ENCODE peak calls at places on chromosomes 13 and 19, in ten cellular contexts. Q is HCT116, P is ovary, A is mucosa of descending colon, H is adrenal gland, N is esophagus squamous epithelium, S is heart left ventricle, X is cardiac muscle cell, W is thoracic aorta, T is spleen. O is an unnamed sample.

GRCh38 chr13:66489586-66489985 is 740.5 kb downstream of the PCDH9 start:
- DNase-seq in Q (no peak), P (no peak), A (no peak), H (no peak), N (no peak), S (no peak), X (no peak), W (no peak), T (no peak), O (no peak)

GRCh38 chr19:51026554-51026831 is at the start of gene KLK11:
- DNase-seq in Q (no peak), P (no peak), A (no peak), H (no peak), N (no peak), S (no peak), X (no peak), W (no peak), T (no peak), O (no peak)

GRCh38 chr13:90156390-90156789 is 1191.1 kb upstream of the MIR17HG start:
- DNase-seq in Q (no peak), P (no peak), A (no peak), H (no peak), N (no peak), S (no peak), X (no peak), W (no peak), T (no peak), O (no peak)

GRCh38 chr19:55253842-55254624 is 4.8 kb downstream of the PPP6R1 start:
- DNase-seq in Q (no peak), P (no peak), A (peak; percentile 45), H (no peak), N (no peak), S (no peak), X (no peak), W (no peak), T (peak; percentile 94), O (no peak)

GRCh38 chr13:79486433-79487188 is 5.7 kb downstream of the NDFIP2 start:
- DNase-seq in Q (no peak), P (no peak), A (no peak), H (no peak), N (no peak), S (no peak), X (no peak), W (no peak), T (no peak), O (no peak)

GRCh38 chr13:98252931-98253470 is 75.9 kb upstream of the RNF113B start:
- DNase-seq in Q (peak; percentile 21), P (no peak), A (no peak), H (peak; percentile 71), N (no peak), S (no peak), X (no peak), W (no peak), T (no peak), O (peak; percentile 11)

GRCh38 chr13:92950771-92951170 is 275.8 kb upstream of the GPC6 start:
- DNase-seq in Q (no peak), P (no peak), A (no peak), H (no peak), N (no peak), S (no peak), X (no peak), W (no peak), T (no peak), O (no peak)

GRCh38 chr19:50663280-50663790 is 14.1 kb downstream of the C19orf81 start:
- DNase-seq in Q (no peak), P (no peak), A (no peak), H (no peak), N (no peak), S (no peak), X (peak; percentile 32), W (no peak), T (no peak), O (no peak)

GRCh38 chr19:42290136-42290522 is 11.8 kb upstream of the PRR19 start:
- DNase-seq in Q (no peak), P (no peak), A (no peak), H (no peak), N (no peak), S (no peak), X (no peak), W (no peak), T (no peak), O (no peak)

GRCh38 chr13:20993661-20994440 is 67.5 kb downstream of the LATS2 start:
- DNase-seq in Q (no peak), P (no peak), A (no peak), H (peak; percentile 31), N (no peak), S (no peak), X (no peak), W (no peak), T (no peak), O (no peak)

GRCh38 chr13:20716951-20717350 is 13.5 kb downstream of the IL17D start:
- DNase-seq in Q (no peak), P (no peak), A (no peak), H (no peak), N (no peak), S (no peak), X (peak; percentile 35), W (no peak), T (no peak), O (no peak)

GRCh38 chr13:51519839-51520238 is 64.4 kb upstream of the WDFY2 start:
- DNase-seq in Q (no peak), P (no peak), A (no peak), H (no peak), N (no peak), S (no peak), X (no peak), W (no peak), T (no peak), O (no peak)

GRCh38 chr19:50745221-50745620 is 22.1 kb downstream of the CLEC11A start:
- DNase-seq in Q (no peak), P (no peak), A (no peak), H (no peak), N (no peak), S (no peak), X (no peak), W (no peak), T (no peak), O (no peak)

GRCh38 chr13:110448230-110448629 is 113.3 kb downstream of the RAB20 start:
- DNase-seq in Q (peak; percentile 43), P (peak; percentile 7), A (no peak), H (no peak), N (no peak), S (no peak), X (peak; percentile 14), W (no peak), T (no peak), O (no peak)

GRCh38 chr13:106529415-106530208 is 5.8 kb downstream of the EFNB2 start:
- DNase-seq in Q (no peak), P (no peak), A (no peak), H (no peak), N (no peak), S (no peak), X (no peak), W (no peak), T (no peak), O (no peak)

GRCh38 chr19:45881909-45882528 is 3.9 kb downstream of the IRF2BP1 start:
- DNase-seq in Q (no peak), P (no peak), A (peak; percentile 81), H (no peak), N (no peak), S (no peak), X (no peak), W (no peak), T (no peak), O (no peak)

GRCh38 chr13:51585696-51586095 is 1.4 kb downstream of the WDFY2 start:
- DNase-seq in Q (no peak), P (no peak), A (no peak), H (no peak), N (no peak), S (no peak), X (no peak), W (no peak), T (no peak), O (no peak)

GRCh38 chr13:83829800-83830199 is 52.5 kb downstream of the SLITRK1 start:
- DNase-seq in Q (no peak), P (no peak), A (no peak), H (no peak), N (no peak), S (no peak), X (no peak), W (no peak), T (no peak), O (no peak)

GRCh38 chr13:83827338-83827737 is 54.9 kb downstream of the SLITRK1 start:
- DNase-seq in Q (no peak), P (no peak), A (no peak), H (no peak), N (no peak), S (no peak), X (no peak), W (no peak), T (no peak), O (no peak)

GRCh38 chr13:83831796-83832195 is 50.5 kb downstream of the SLITRK1 start:
- DNase-seq in Q (no peak), P (no peak), A (no peak), H (no peak), N (no peak), S (no peak), X (no peak), W (no peak), T (no peak), O (no peak)
- H3K4me1 ChIP-seq in Q (no peaks in the 10 kb centered on the region), P (no peaks in the 10 kb centered on the region), A (no peaks in the 10 kb centered on the region), H (no peaks in the 10 kb centered on the region), N (no peaks in the 10 kb centered on the region), S (no peaks in the 10 kb centered on the region), X (no peaks in the 10 kb centered on the region), W (no peaks in the 10 kb centered on the region), T (no peaks in the 10 kb centered on the region), O (no peaks in the 10 kb centered on the region)

DNA sequence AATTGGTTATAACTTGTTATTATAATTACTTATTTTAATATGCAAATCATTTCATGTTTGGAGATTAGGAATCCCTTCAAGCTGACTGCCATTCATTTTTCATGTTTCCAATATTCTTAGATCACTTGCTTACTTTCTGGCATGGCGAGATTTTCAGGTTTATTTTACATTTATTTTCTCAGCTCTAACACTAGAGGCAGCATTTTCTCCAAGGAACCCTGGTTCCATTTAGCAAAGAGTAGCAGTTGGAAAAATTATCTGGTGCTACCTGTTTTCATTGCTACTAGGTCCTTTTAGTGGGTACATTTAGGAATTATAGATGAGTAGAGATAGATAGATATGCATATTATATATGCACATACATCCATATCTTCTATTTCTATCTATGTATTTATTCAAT is 90.9 kb upstream of the TRPC4 start:
- DNase-seq in Q (no peak), P (no peak), A (no peak), H (no peak), N (no peak), S (no peak), X (no peak), W (no peak), T (no peak), O (no peak)
- TF ChIP-seq CTCF in Q (no peak), P (no peak), A (no peak), H (no peak), N (no peak), S (no peak), X (peak; percentile 31), W (no peak), T (no peak), O (no peak)

GRCh38 chr19:29259153-29259552 is 46.2 kb upstream of the UQCRFS1 start:
- DNase-seq in Q (no peak), P (no peak), A (no peak), H (no peak), N (no peak), S (no peak), X (no peak), W (no peak), T (no peak), O (no peak)
- H3K4me1 ChIP-seq in Q (no peaks in the 10 kb centered on the region), P (no peaks in the 10 kb centered on the region), A (no peaks in the 10 kb centered on the region), H (no peaks in the 10 kb centered on the region), N (no peaks in the 10 kb centered on the region), S (no peaks in the 10 kb centered on the region), X (no peaks in the 10 kb centered on the region), W (no peaks in the 10 kb centered on the region), T (peaks cover 3% of the 10 kb centered on the region), O (no peaks in the 10 kb centered on the region)

GRCh38 chr13:45683701-45684100 is 18.4 kb upstream of the CBY2 start:
- DNase-seq in Q (no peak), P (no peak), A (no peak), H (no peak), N (no peak), S (no peak), X (no peak), W (no peak), T (no peak), O (no peak)
- TF ChIP-seq CTCF in Q (no peak), P (no peak), A (no peak), H (no peak), N (no peak), S (no peak), X (no peak), W (no peak), T (no peak), O (no peak)